ENCODE peak calls at places on chromosomes 11 and 22, in nine cellular contexts. Q, G, V, N, W, I, S, X and B are unnamed samples.

GRCh38 chr22:27668828-27669797 is 132.4 kb downstream of the MN1 start:
- DNase-seq in W (peak; percentile 87), V (peak; percentile 59), Q (peak; percentile 53), I (no peak), N (no peak), S (peak; percentile 23), X (peak; percentile 78), G (peak; percentile 79), B (peak; percentile 42)

GRCh38 chr22:38697055-38697980 is 3.4 kb downstream of the JOSD1 start:
- DNase-seq in V (peak; percentile 69), G (no peak), I (no peak), S (no peak), Q (no peak), X (no peak), W (peak; percentile 64), N (no peak), B (no peak)

GRCh38 chr22:22931557-22932270 is 44.1 kb downstream of the IGLL5 start:
- DNase-seq in G (peak; percentile 53), Q (peak; percentile 41), S (no peak), I (no peak), W (no peak), X (no peak), N (no peak), V (no peak), B (no peak)

GRCh38 chr11:33001281-33001680 is 14.4 kb upstream of the DEPDC7 start:
- DNase-seq in N (no peak), X (no peak), G (no peak), Q (no peak), I (no peak), V (no peak), W (no peak), S (no peak), B (no peak)

GRCh38 chr11:85626496-85626895 is 648 bp downstream of the DLG2 start:
- DNase-seq in I (no peak), W (no peak), N (no peak), G (no peak), V (no peak), S (peak; percentile 40), X (no peak), Q (no peak), B (no peak)

GRCh38 chr11:131279685-131280084 is 90.7 kb upstream of the NTM start:
- DNase-seq in X (no peak), W (no peak), V (no peak), G (no peak), S (no peak), N (no peak), Q (no peak), I (no peak), B (no peak)

GRCh38 chr11:120674537-120674936 is 163.0 kb downstream of the GRIK4 start:
- DNase-seq in I (no peak), G (no peak), Q (no peak), N (no peak), S (no peak), V (peak; percentile 75), X (no peak), W (no peak), B (no peak)

GRCh38 chr22:41619979-41620645 is 731 bp downstream of the DESI1 start:
- DNase-seq in S (peak; percentile 35), Q (peak; percentile 66), V (no peak), G (peak; percentile 84), W (peak; percentile 46), I (peak; percentile 38), X (peak; percentile 32), N (no peak), B (peak; percentile 64)

GRCh38 chr11:69567951-69568808 is 72.8 kb upstream of the CCND1 start:
- DNase-seq in G (no peak), X (no peak), S (no peak), N (no peak), I (no peak), Q (no peak), V (peak; percentile 3), W (peak; percentile 40), B (no peak)

DNA sequence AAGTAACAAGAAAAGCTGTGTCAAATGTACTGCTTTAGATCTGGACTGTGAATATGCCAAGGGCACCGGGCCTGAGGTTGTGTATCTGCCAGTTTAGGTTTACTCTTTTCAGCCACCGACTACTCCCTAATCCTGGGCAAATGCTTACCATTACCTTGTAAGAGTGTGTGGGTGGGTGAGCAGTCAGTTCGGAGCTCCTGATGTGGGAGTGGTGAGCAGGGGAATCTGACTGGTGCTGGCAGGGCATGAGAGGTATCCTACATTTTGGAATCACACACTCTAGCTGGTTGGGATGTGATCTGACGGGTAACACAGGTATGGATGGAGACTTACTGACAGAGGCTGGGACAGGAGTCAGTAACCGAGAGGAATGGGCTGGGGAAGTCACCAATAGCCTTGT is 2.6 kb upstream of the FAM180B start:
- DNase-seq in V (no peak), I (no peak), S (no peak), W (no peak), N (no peak), Q (no peak), X (no peak), G (no peak), B (no peak)
- H3K36me3 ChIP-seq in V (peaks cover 20% of the 10 kb centered on the region), I (peaks cover 34% of the 10 kb centered on the region), S (no peaks in the 10 kb centered on the region), W (peaks cover 12% of the 10 kb centered on the region), N (peaks cover 34% of the 10 kb centered on the region), Q (peaks cover 16% of the 10 kb centered on the region), X (no peaks in the 10 kb centered on the region), G (peaks cover 23% of the 10 kb centered on the region), B (peaks cover 14% of the 10 kb centered on the region)

GRCh38 chr11:65448074-65448417 is 25.4 kb downstream of the NEAT1 start:
- DNase-seq in G (no peak), I (no peak), N (no peak), V (peak; percentile 40), X (no peak), S (no peak), Q (no peak), W (no peak), B (no peak)

GRCh38 chr11:65445604-65446445 is 23.2 kb downstream of the NEAT1 start:
- DNase-seq in I (no peak), S (peak; percentile 31), V (peak; percentile 45), G (peak; percentile 66), X (no peak), W (no peak), Q (no peak), N (no peak), B (no peak)

GRCh38 chr11:65445101-65445603 is 22.6 kb downstream of the NEAT1 start:
- DNase-seq in Q (no peak), I (no peak), S (no peak), N (no peak), X (no peak), V (peak; percentile 32), W (peak; percentile 34), G (peak; percentile 70), B (no peak)

GRCh38 chr11:65446446-65447277 is 24.1 kb downstream of the NEAT1 start:
- DNase-seq in G (peak; percentile 80), S (peak; percentile 41), W (peak; percentile 50), V (peak; percentile 47), X (no peak), I (no peak), N (no peak), Q (no peak), B (no peak)

GRCh38 chr11:65448418-65449196 is 26.0 kb downstream of the NEAT1 start:
- DNase-seq in W (no peak), V (no peak), S (peak; percentile 30), X (no peak), G (peak; percentile 48), N (no peak), Q (peak; percentile 32), I (no peak), B (no peak)
- TF ChIP-seq CTCF in W (no peak), V (no peak), S (no peak), X (no peak), G (no peak), N (no peak), Q (no peak), I (no peak), B (no peak)

DNA sequence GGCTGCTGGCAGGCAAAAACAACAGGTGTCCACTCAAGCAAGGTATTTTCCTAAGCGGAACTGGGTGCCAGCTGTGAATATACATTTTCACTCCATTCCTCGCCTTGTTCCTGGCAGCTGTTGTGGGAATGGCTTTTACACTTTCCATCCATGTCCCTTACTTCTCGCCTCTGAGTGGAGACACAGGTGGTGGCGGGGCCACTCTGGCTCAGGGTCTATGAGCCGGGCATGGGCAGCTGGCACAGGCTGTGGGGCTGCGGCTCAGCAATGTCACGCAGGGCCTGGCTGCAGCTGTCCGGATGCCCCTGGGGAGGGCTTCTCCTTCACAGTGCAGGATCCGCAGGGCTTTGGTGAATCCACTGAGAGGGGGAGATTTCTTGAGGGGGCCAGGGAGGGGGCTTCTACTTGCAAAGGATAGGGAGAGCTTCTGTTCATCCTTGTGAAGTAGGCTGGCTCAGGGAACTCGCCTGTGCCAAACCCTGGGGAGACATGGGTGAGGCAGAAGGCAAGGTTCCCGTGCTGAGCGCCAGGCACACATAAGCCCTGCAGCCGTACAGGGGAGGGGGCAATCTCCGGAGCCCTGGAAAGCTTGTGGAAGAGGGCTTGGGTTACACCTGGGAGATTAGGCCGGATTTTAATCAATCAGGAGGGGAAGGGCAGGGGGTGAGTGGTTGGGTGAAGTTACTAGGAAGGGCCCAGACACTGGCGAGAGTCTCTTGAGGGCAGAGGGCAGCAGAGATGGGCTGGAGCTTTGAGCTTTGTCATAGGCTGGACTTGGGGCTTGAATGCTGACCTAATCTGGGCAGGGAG is 45.7 kb downstream of the KCNQ1OT1 start:
- DNase-seq in X (no peak), S (no peak), Q (no peak), I (peak; percentile 22), G (peak; percentile 48), V (no peak), N (no peak), W (no peak), B (no peak)
- H3K9me3 ChIP-seq in X (peaks cover 12% of the 10 kb centered on the region), S (no peaks in the 10 kb centered on the region), Q (peaks cover 26% of the 10 kb centered on the region), I (peaks cover 16% of the 10 kb centered on the region), G (peaks cover 2% of the 10 kb centered on the region), V (peaks cover 46% of the 10 kb centered on the region), N (peaks cover 11% of the 10 kb centered on the region), W (peaks cover 40% of the 10 kb centered on the region), B (no peaks in the 10 kb centered on the region)

GRCh38 chr22:36352775-36353507 is 34.8 kb downstream of the MYH9 start:
- DNase-seq in X (peak; percentile 69), V (peak; percentile 88), Q (no peak), G (no peak), S (no peak), I (no peak), N (no peak), W (no peak), B (no peak)

GRCh38 chr22:36355362-36355761 is 32.4 kb downstream of the MYH9 start:
- DNase-seq in I (no peak), W (no peak), N (no peak), G (no peak), V (no peak), X (no peak), S (no peak), Q (no peak), B (no peak)

GRCh38 chr22:36356708-36357694 is 30.8 kb downstream of the MYH9 start:
- DNase-seq in I (no peak), N (peak; percentile 40), W (no peak), X (no peak), S (no peak), G (peak; percentile 45), V (no peak), Q (no peak), B (no peak)

GRCh38 chr22:36358533-36359171 is 29.1 kb downstream of the MYH9 start:
- DNase-seq in G (peak; percentile 76), I (no peak), N (no peak), X (no peak), V (no peak), S (no peak), Q (no peak), W (no peak), B (no peak)

DNA sequence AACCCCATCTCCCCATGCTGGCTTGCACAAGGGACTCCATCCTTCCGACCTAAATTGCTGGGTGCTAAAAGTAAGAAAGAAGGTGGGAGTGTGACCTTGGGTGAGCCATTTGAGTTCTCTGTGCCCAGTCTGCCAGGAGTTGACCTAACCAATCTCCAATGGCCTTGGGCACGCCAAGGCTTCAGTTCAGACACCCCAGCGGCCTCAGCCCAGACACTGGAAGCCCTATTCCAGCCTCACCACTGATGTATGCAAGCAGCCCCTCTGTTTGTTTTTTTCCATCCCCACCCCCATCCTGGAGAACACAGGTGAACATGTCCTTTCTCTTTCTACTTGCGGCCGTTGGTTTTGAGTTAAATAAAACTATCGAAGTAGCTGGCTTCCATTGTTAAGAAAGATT is 31.9 kb downstream of the MYH9 start:
- DNase-seq in N (no peak), S (no peak), I (no peak), X (no peak), Q (no peak), V (no peak), G (no peak), W (no peak), B (no peak)
- H3K36me3 ChIP-seq in N (no peaks in the 10 kb centered on the region), S (no peaks in the 10 kb centered on the region), I (peaks cover 5% of the 10 kb centered on the region), X (no peaks in the 10 kb centered on the region), Q (no peaks in the 10 kb centered on the region), V (peaks cover 19% of the 10 kb centered on the region), G (no peaks in the 10 kb centered on the region), W (peaks cover 5% of the 10 kb centered on the region), B (no peaks in the 10 kb centered on the region)